ENCODE peak calls at places on chromosomes 7 and 10, in seven cellular contexts. One of them, this sample, is unnamed.

GRCh38 chr7:158355456-158356065 is 232.1 kb downstream of the PTPRN2 start:
- DNase-seq in transverse colon: no peak
- DNase-seq in HL-60: no peak
- DNase-seq in GM12892: no peak
- DNase-seq in HCT116: peak; percentile 4
- DNase-seq in GM12878: no peak
- DNase-seq in esophagus muscularis mucosa: no peak
- DNase-seq in this sample: no peak

GRCh38 chr10:84212015-84212414 is 13.3 kb downstream of the LRIT2 start:
- DNase-seq in HCT116: no peak
- DNase-seq in esophagus muscularis mucosa: no peak
- DNase-seq in GM12878: no peak
- DNase-seq in HL-60: no peak
- DNase-seq in GM12892: no peak
- DNase-seq in transverse colon: no peak
- DNase-seq in this sample: no peak

GRCh38 chr10:97408496-97408992 is 7.4 kb upstream of the RRP12 start:
- DNase-seq in esophagus muscularis mucosa: no peak
- DNase-seq in GM12892: no peak
- DNase-seq in GM12878: no peak
- DNase-seq in transverse colon: peak; percentile 57
- DNase-seq in HL-60: no peak
- DNase-seq in HCT116: no peak
- DNase-seq in this sample: no peak

GRCh38 chr10:127398140-127398966 is 150.8 kb upstream of the NPS start:
- DNase-seq in transverse colon: no peak
- DNase-seq in GM12892: no peak
- DNase-seq in GM12878: no peak
- DNase-seq in esophagus muscularis mucosa: no peak
- DNase-seq in HCT116: no peak
- DNase-seq in HL-60: no peak
- DNase-seq in this sample: no peak

GRCh38 chr10:70320751-70321150 is 36.9 kb upstream of the NPFFR1 start:
- DNase-seq in HCT116: no peak
- DNase-seq in HL-60: no peak
- DNase-seq in transverse colon: no peak
- DNase-seq in GM12892: no peak
- DNase-seq in esophagus muscularis mucosa: no peak
- DNase-seq in GM12878: no peak
- DNase-seq in this sample: no peak

GRCh38 chr10:132722980-132723970 is 62.7 kb downstream of the NKX6-2 start:
- DNase-seq in GM12878: no peak
- DNase-seq in esophagus muscularis mucosa: no peak
- DNase-seq in HCT116: no peak
- DNase-seq in GM12892: no peak
- DNase-seq in HL-60: no peak
- DNase-seq in transverse colon: no peak
- DNase-seq in this sample: no peak

GRCh38 chr7:147818338-147818737 is 772.2 kb upstream of the C7orf33 start:
- DNase-seq in transverse colon: no peak
- DNase-seq in HCT116: no peak
- DNase-seq in esophagus muscularis mucosa: no peak
- DNase-seq in HL-60: no peak
- DNase-seq in GM12878: no peak
- DNase-seq in GM12892: no peak
- DNase-seq in this sample: no peak

GRCh38 chr10:46224414-46224682 is 62.4 kb upstream of the ANTXRL start:
- DNase-seq in GM12878: no peak
- DNase-seq in HL-60: no peak
- DNase-seq in HCT116: no peak
- DNase-seq in transverse colon: no peak
- DNase-seq in GM12892: no peak
- DNase-seq in esophagus muscularis mucosa: no peak
- DNase-seq in this sample: no peak

GRCh38 chr7:17109017-17109416 is 189.4 kb upstream of the AHR start:
- DNase-seq in esophagus muscularis mucosa: no peak
- DNase-seq in GM12878: no peak
- DNase-seq in GM12892: no peak
- DNase-seq in HCT116: no peak
- DNase-seq in HL-60: no peak
- DNase-seq in transverse colon: no peak
- DNase-seq in this sample: no peak

GRCh38 chr10:16437540-16437894 is 707 bp downstream of the PTER start:
- DNase-seq in GM12892: no peak
- DNase-seq in GM12878: no peak
- DNase-seq in HL-60: no peak
- DNase-seq in esophagus muscularis mucosa: no peak
- DNase-seq in transverse colon: no peak
- DNase-seq in HCT116: no peak
- DNase-seq in this sample: no peak

GRCh38 chr10:84356951-84357350 is 28.6 kb downstream of the CCSER2 start:
- DNase-seq in HL-60: no peak
- DNase-seq in transverse colon: no peak
- DNase-seq in GM12892: no peak
- DNase-seq in HCT116: no peak
- DNase-seq in GM12878: no peak
- DNase-seq in esophagus muscularis mucosa: no peak
- DNase-seq in this sample: no peak

GRCh38 chr7:16261654-16262053 is 159.7 kb downstream of the CRPPA start:
- DNase-seq in esophagus muscularis mucosa: no peak
- DNase-seq in GM12892: no peak
- DNase-seq in transverse colon: no peak
- DNase-seq in GM12878: no peak
- DNase-seq in HCT116: no peak
- DNase-seq in HL-60: no peak
- DNase-seq in this sample: no peak

GRCh38 chr7:124057872-124058271 is 25.0 kb upstream of the TMEM229A start:
- DNase-seq in HCT116: no peak
- DNase-seq in esophagus muscularis mucosa: no peak
- DNase-seq in transverse colon: no peak
- DNase-seq in GM12878: no peak
- DNase-seq in GM12892: no peak
- DNase-seq in HL-60: no peak
- DNase-seq in this sample: no peak

GRCh38 chr7:30093351-30094019 is 41.3 kb upstream of the MTURN start:
- DNase-seq in transverse colon: no peak
- DNase-seq in HCT116: no peak
- DNase-seq in GM12878: no peak
- DNase-seq in HL-60: no peak
- DNase-seq in GM12892: no peak
- DNase-seq in esophagus muscularis mucosa: no peak
- DNase-seq in this sample: no peak

GRCh38 chr10:116545122-116545521 is 609 bp upstream of the PNLIP start:
- DNase-seq in GM12892: no peak
- DNase-seq in esophagus muscularis mucosa: no peak
- DNase-seq in HL-60: no peak
- DNase-seq in GM12878: no peak
- DNase-seq in transverse colon: no peak
- DNase-seq in HCT116: no peak
- DNase-seq in this sample: no peak

GRCh38 chr10:98172495-98172894 is 38.0 kb downstream of the R3HCC1L start:
- DNase-seq in GM12892: no peak
- DNase-seq in esophagus muscularis mucosa: no peak
- DNase-seq in HCT116: no peak
- DNase-seq in GM12878: no peak
- DNase-seq in transverse colon: no peak
- DNase-seq in HL-60: no peak
- DNase-seq in this sample: no peak

GRCh38 chr10:124151466-124152095 is 58.2 kb upstream of the CHST15 start:
- DNase-seq in HL-60: no peak
- DNase-seq in GM12878: no peak
- DNase-seq in esophagus muscularis mucosa: no peak
- DNase-seq in transverse colon: no peak
- DNase-seq in GM12892: no peak
- DNase-seq in HCT116: no peak
- DNase-seq in this sample: no peak

GRCh38 chr10:77872947-77873557 is 53.5 kb downstream of the DLG5 start:
- DNase-seq in GM12878: no peak
- DNase-seq in GM12892: no peak
- DNase-seq in esophagus muscularis mucosa: no peak
- DNase-seq in HCT116: no peak
- DNase-seq in transverse colon: no peak
- DNase-seq in HL-60: no peak
- DNase-seq in this sample: no peak

GRCh38 chr7:37484460-37485063 is 35.9 kb upstream of the ELMO1 start:
- DNase-seq in HL-60: no peak
- DNase-seq in esophagus muscularis mucosa: no peak
- DNase-seq in GM12892: no peak
- DNase-seq in GM12878: no peak
- DNase-seq in HCT116: no peak
- DNase-seq in transverse colon: no peak
- DNase-seq in this sample: no peak

GRCh38 chr10:8034666-8035640 is 19.5 kb upstream of the GATA3 start:
- DNase-seq in transverse colon: no peak
- DNase-seq in HCT116: no peak
- DNase-seq in esophagus muscularis mucosa: no peak
- DNase-seq in GM12878: no peak
- DNase-seq in HL-60: no peak
- DNase-seq in GM12892: no peak
- DNase-seq in this sample: no peak

GRCh38 chr7:28768577-28769147 is 189.5 kb downstream of the TRIL start:
- DNase-seq in GM12878: no peak
- DNase-seq in HCT116: no peak
- DNase-seq in HL-60: no peak
- DNase-seq in GM12892: no peak
- DNase-seq in transverse colon: no peak
- DNase-seq in esophagus muscularis mucosa: no peak
- DNase-seq in this sample: no peak

GRCh38 chr7:786472-787255 is 45.6 kb upstream of the SUN1 start:
- DNase-seq in GM12892: peak; percentile 85
- DNase-seq in HCT116: peak; percentile 18
- DNase-seq in HL-60: no peak
- DNase-seq in GM12878: no peak
- DNase-seq in esophagus muscularis mucosa: no peak
- DNase-seq in transverse colon: peak; percentile 84
- DNase-seq in this sample: peak; percentile 93
- TF ChIP-seq POLR2AphosphoS5 in GM12892: no peak
- TF ChIP-seq POLR2AphosphoS5 in HCT116: no peak
- TF ChIP-seq POLR2AphosphoS5 in HL-60: no peak
- TF ChIP-seq POLR2AphosphoS5 in GM12878: no peak
- TF ChIP-seq POLR2AphosphoS5 in esophagus muscularis mucosa: peak; percentile 55
- TF ChIP-seq POLR2AphosphoS5 in transverse colon: no peak
- TF ChIP-seq POLR2AphosphoS5 in this sample: no peak

GRCh38 chr7:94375167-94375566 is 19.5 kb upstream of the COL1A2 start:
- DNase-seq in esophagus muscularis mucosa: no peak
- DNase-seq in transverse colon: peak; percentile 38
- DNase-seq in HL-60: no peak
- DNase-seq in GM12878: no peak
- DNase-seq in GM12892: no peak
- DNase-seq in HCT116: no peak
- DNase-seq in this sample: no peak
- TF ChIP-seq POLR2AphosphoS5 in esophagus muscularis mucosa: peak; percentile 38
- TF ChIP-seq POLR2AphosphoS5 in transverse colon: peak; percentile 71
- TF ChIP-seq POLR2AphosphoS5 in HL-60: no peak
- TF ChIP-seq POLR2AphosphoS5 in GM12878: no peak
- TF ChIP-seq POLR2AphosphoS5 in GM12892: no peak
- TF ChIP-seq POLR2AphosphoS5 in HCT116: no peak
- TF ChIP-seq POLR2AphosphoS5 in this sample: no peak

DNA sequence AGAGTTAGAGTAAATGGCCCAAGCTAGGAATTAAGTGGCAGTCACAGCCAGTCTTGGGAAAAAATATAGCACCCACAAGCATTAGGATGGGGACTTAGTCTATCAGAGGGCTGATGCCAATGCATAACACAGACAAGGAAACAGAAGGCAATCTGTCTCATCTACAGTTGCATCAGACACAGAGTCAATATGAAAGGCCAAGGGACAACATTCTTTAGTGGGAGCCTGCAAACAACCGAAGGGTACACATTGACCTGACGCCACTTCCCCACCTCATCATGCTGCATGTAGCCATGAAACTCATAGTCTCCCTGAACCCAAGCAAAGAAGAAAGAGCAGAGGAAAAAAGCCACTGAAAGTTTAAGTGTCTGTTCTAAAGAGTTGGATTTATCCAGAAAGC is 69.4 kb downstream of the SORCS1 start:
- DNase-seq in HL-60: no peak
- DNase-seq in GM12878: no peak
- DNase-seq in esophagus muscularis mucosa: no peak
- DNase-seq in GM12892: no peak
- DNase-seq in transverse colon: no peak
- DNase-seq in HCT116: no peak
- DNase-seq in this sample: no peak
- TF ChIP-seq POLR2AphosphoS5 in HL-60: no peak
- TF ChIP-seq POLR2AphosphoS5 in GM12878: no peak
- TF ChIP-seq POLR2AphosphoS5 in esophagus muscularis mucosa: no peak
- TF ChIP-seq POLR2AphosphoS5 in GM12892: no peak
- TF ChIP-seq POLR2AphosphoS5 in transverse colon: no peak
- TF ChIP-seq POLR2AphosphoS5 in HCT116: no peak
- TF ChIP-seq POLR2AphosphoS5 in this sample: no peak

GRCh38 chr10:95841711-95842498 is 65.9 kb upstream of the CC2D2B start:
- DNase-seq in esophagus muscularis mucosa: no peak
- DNase-seq in HCT116: peak; percentile 50
- DNase-seq in HL-60: no peak
- DNase-seq in GM12878: no peak
- DNase-seq in GM12892: no peak
- DNase-seq in transverse colon: peak; percentile 44
- DNase-seq in this sample: no peak
- TF ChIP-seq POLR2AphosphoS5 in esophagus muscularis mucosa: no peak
- TF ChIP-seq POLR2AphosphoS5 in HCT116: no peak
- TF ChIP-seq POLR2AphosphoS5 in HL-60: no peak
- TF ChIP-seq POLR2AphosphoS5 in GM12878: no peak
- TF ChIP-seq POLR2AphosphoS5 in GM12892: no peak
- TF ChIP-seq POLR2AphosphoS5 in transverse colon: no peak
- TF ChIP-seq POLR2AphosphoS5 in this sample: no peak

GRCh38 chr10:93993782-93994668 is at the start of gene PLCE1:
- DNase-seq in transverse colon: peak; percentile 73
- DNase-seq in GM12878: no peak
- DNase-seq in HL-60: no peak
- DNase-seq in HCT116: no peak
- DNase-seq in GM12892: peak; percentile 33
- DNase-seq in esophagus muscularis mucosa: no peak
- DNase-seq in this sample: peak; percentile 39
- TF ChIP-seq POLR2AphosphoS5 in transverse colon: peak; percentile 40
- TF ChIP-seq POLR2AphosphoS5 in GM12878: no peak
- TF ChIP-seq POLR2AphosphoS5 in HL-60: no peak
- TF ChIP-seq POLR2AphosphoS5 in HCT116: peak; percentile 32
- TF ChIP-seq POLR2AphosphoS5 in GM12892: no peak
- TF ChIP-seq POLR2AphosphoS5 in esophagus muscularis mucosa: no peak
- TF ChIP-seq POLR2AphosphoS5 in this sample: no peak

GRCh38 chr7:139505563-139505962 is 17.9 kb upstream of the CLEC2L start:
- DNase-seq in HCT116: peak; percentile 15
- DNase-seq in GM12878: no peak
- DNase-seq in GM12892: no peak
- DNase-seq in transverse colon: no peak
- DNase-seq in HL-60: no peak
- DNase-seq in esophagus muscularis mucosa: no peak
- DNase-seq in this sample: no peak

GRCh38 chr7:139515266-139515665 is 8.2 kb upstream of the CLEC2L start:
- DNase-seq in transverse colon: no peak
- DNase-seq in GM12878: no peak
- DNase-seq in HCT116: no peak
- DNase-seq in GM12892: no peak
- DNase-seq in HL-60: no peak
- DNase-seq in esophagus muscularis mucosa: no peak
- DNase-seq in this sample: no peak

DNA sequence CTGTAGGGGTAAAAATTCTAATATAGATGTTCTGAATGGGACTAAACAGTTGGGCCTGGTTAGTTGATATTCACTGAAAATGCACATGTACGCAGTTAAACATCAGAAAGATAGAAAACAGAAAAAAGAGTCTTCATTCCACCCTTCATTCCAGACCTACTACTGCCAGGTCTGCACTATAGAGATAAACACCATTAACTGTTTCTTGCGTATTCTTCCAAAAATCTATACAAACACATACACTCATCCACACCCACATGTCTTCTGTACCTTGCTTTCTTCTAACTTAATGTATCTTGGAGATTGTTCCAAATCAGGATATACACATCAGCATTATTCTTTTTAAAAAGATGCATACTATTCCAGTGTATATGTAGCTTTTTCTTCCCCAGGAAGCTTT is 13.9 kb upstream of the CLEC2L start:
- DNase-seq in HCT116: no peak
- DNase-seq in HL-60: no peak
- DNase-seq in esophagus muscularis mucosa: no peak
- DNase-seq in GM12878: no peak
- DNase-seq in transverse colon: no peak
- DNase-seq in GM12892: no peak
- DNase-seq in this sample: no peak
- TF ChIP-seq POLR2AphosphoS5 in HCT116: no peak
- TF ChIP-seq POLR2AphosphoS5 in HL-60: no peak
- TF ChIP-seq POLR2AphosphoS5 in esophagus muscularis mucosa: no peak
- TF ChIP-seq POLR2AphosphoS5 in GM12878: no peak
- TF ChIP-seq POLR2AphosphoS5 in transverse colon: no peak
- TF ChIP-seq POLR2AphosphoS5 in GM12892: no peak
- TF ChIP-seq POLR2AphosphoS5 in this sample: no peak